ENCODE peak calls at places on chromosomes 3 and 15, in ten cellular contexts. J, D, V, A, Q, G, W, B, Z and I are unnamed samples.

GRCh38 chr3:138327831-138328230 is 1.8 kb downstream of the NME9 start:
- DNase-seq in B (no peak), D (no peak), J (no peak), W (no peak), A (no peak), V (no peak), Q (no peak), Z (no peak), G (no peak), I (no peak)

GRCh38 chr3:31008986-31009385 is 114.5 kb upstream of the GADL1 start:
- DNase-seq in W (no peak), Q (no peak), V (no peak), D (peak; percentile 6), Z (no peak), B (no peak), G (no peak), J (no peak), A (no peak), I (no peak)

GRCh38 chr3:160618878-160619277 is 53.5 kb upstream of the KPNA4 start:
- DNase-seq in J (no peak), V (no peak), Z (no peak), G (no peak), A (no peak), B (no peak), W (no peak), Q (no peak), D (no peak), I (no peak)

GRCh38 chr3:59726279-59726678 is 676.5 kb upstream of the CFAP20DC start:
- DNase-seq in B (no peak), Q (no peak), V (no peak), W (no peak), Z (no peak), J (no peak), D (no peak), G (no peak), A (no peak), I (no peak)

GRCh38 chr3:128435058-128435457 is 31.6 kb downstream of the DNAJB8 start:
- DNase-seq in A (no peak), D (peak; percentile 40), J (no peak), W (no peak), G (no peak), V (no peak), Q (no peak), B (no peak), Z (no peak), I (no peak)

GRCh38 chr15:89781055-89781454 is 4.9 kb downstream of the MESP2 start:
- DNase-seq in B (no peak), Z (no peak), A (no peak), Q (no peak), G (no peak), D (no peak), V (no peak), J (no peak), W (no peak), I (no peak)

GRCh38 chr3:28335246-28335645 is 13.3 kb upstream of the ZCWPW2 start:
- DNase-seq in G (no peak), J (no peak), Q (no peak), B (no peak), D (no peak), A (no peak), W (no peak), V (no peak), Z (no peak), I (no peak)

GRCh38 chr15:38134252-38134651 is 118.4 kb upstream of the SPRED1 start:
- DNase-seq in D (no peak), A (no peak), B (no peak), V (no peak), J (peak; percentile 52), G (no peak), Z (no peak), W (no peak), Q (no peak), I (no peak)

DNA sequence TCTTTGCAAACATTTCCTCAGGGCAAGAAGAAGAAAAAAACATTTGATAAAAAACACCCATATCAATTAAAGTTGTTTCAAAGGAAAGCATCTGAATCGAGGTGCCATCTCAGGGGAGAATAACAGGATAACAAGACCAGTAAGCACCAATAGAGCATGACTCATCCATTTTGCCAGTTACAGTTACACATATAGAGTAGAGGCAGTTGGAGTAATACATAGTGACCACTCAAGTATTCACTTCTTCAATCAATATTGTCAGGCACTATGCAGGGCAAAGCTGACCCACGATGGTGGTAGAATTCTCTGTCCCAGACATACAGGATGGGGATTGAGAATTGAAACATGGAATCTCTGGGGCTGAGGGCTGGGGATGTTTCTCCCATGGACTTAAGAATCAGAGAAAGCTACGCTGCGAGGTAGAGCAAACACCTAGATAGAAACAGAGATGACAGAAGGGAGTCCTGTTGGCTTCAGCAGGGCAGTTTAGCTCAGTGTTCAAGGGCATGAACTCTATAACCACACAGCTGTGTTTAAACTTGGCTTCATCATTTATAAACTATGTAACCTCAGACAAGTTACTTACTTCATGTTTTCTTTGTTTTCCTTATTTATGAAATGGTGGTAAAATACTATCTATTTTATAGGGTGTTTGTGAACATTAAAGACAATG is 186.4 kb upstream of the NANOGP8 start:
- DNase-seq in J (no peak), Q (no peak), G (no peak), D (no peak), Z (no peak), V (no peak), A (no peak), W (no peak), B (no peak), I (no peak)
- H3K4me1 ChIP-seq in J (no peaks in the 10 kb centered on the region), Q (peaks cover 11% of the 10 kb centered on the region), G (no peaks in the 10 kb centered on the region), D (peaks cover 3% of the 10 kb centered on the region), Z (no peaks in the 10 kb centered on the region), V (peaks cover 2% of the 10 kb centered on the region), A (no peaks in the 10 kb centered on the region), W (no peaks in the 10 kb centered on the region), B (no peaks in the 10 kb centered on the region), I (no peaks in the 10 kb centered on the region)

DNA sequence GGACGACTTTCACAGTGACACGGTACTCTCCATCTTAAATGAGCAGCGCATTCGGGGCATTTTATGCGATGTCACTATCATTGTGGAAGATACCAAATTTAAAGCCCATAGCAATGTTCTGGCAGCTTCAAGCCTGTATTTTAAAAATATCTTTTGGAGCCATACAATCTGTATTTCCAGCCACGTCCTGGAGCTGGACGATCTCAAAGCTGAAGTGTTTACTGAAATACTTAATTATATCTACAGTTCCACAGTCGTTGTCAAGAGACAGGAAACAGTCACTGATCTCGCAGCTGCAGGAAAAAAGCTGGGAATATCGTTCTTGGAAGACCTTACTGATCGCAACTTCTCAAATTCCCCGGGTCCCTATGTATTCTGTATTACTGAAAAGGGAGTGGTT is 44.4 kb upstream of the RASA2 start:
- DNase-seq in D (no peak), Z (no peak), G (no peak), V (no peak), W (no peak), A (no peak), Q (no peak), B (no peak), J (no peak), I (no peak)
- H3K27ac ChIP-seq in D (no peak overlapping the region), Z (peak overlapping the region; percentile 44), G (no peak overlapping the region), V (no peak overlapping the region), W (peak overlapping the region; percentile 83), A (no peak overlapping the region), Q (no peak overlapping the region), B (peak overlapping the region; percentile 70), J (peak overlapping the region; percentile 63), I (no peak overlapping the region)

DNA sequence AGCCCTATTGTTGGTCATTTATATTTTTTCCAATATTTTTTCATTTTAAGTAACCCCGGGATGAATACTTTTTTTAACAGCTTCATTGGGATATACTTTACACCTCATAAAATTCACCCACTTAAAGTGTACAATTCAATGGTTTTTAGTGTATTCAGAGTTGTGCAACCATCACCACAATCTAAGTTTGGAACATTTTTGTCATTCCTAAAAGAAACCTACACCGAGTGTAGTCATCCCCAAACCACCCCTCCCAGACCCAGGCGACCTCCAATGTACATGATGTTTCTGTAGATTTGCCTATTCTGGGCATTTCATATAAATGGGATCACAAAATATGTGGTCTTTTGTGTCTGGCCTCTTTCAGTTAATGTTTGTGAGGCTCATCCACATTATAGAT is 118.3 kb upstream of the FRMD4B start:
- DNase-seq in J (no peak), Z (no peak), A (no peak), B (no peak), G (no peak), V (no peak), D (no peak), Q (no peak), W (no peak), I (no peak)
- H3K27me3 ChIP-seq in J (no peaks in the 10 kb centered on the region), Z (no peaks in the 10 kb centered on the region), A (no peaks in the 10 kb centered on the region), B (no peaks in the 10 kb centered on the region), G (no peaks in the 10 kb centered on the region), V (no peaks in the 10 kb centered on the region), D (no peaks in the 10 kb centered on the region), Q (no peaks in the 10 kb centered on the region), W (no peaks in the 10 kb centered on the region), I (no peaks in the 10 kb centered on the region)

DNA sequence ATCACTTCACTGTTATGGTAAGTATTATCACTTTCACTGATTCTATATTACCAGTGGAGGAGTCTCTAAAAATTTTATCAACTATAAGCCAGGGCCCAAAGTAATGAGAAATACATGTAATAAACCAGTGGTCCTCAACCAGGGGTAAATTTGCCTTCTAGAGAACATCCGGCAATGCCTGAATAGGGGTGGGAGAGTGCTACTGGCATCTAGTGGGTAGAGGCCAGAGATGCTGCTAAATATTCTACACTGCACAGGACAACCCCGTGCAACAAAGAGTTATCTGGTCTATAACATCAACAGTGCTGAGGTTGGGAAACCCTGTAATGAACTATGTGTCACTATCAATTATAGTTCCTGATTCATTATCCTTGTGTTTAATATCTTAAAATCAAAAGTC is 2.2 kb downstream of the LYSMD2 start:
- DNase-seq in D (no peak), A (no peak), Z (no peak), Q (no peak), V (no peak), W (no peak), J (no peak), G (no peak), B (no peak), I (no peak)
- H3K4me1 ChIP-seq in D (peaks cover 12% of the 10 kb centered on the region), A (peaks cover 41% of the 10 kb centered on the region), Z (no peaks in the 10 kb centered on the region), Q (no peaks in the 10 kb centered on the region), V (no peaks in the 10 kb centered on the region), W (peaks cover 11% of the 10 kb centered on the region), J (peaks cover 53% of the 10 kb centered on the region), G (peaks cover 69% of the 10 kb centered on the region), B (peaks cover 79% of the 10 kb centered on the region), I (peaks cover 64% of the 10 kb centered on the region)